ENCODE peak calls at places on chromosomes 11 and 22, in eight cellular contexts. T is GM04503; K is thoracic aorta; N is NCI-H1092; Y is T follicular helper cell; E is activated CD4-positive, CD25-positive, alpha-beta regulatory T cell treated with anti-CD3 and anti-CD28 coated beads, Interleukin-2, amount 50 U/mL, for 16 hours; A is activated naive CD4-positive, alpha-beta T cell; W is activated gamma-delta T cell treated with anti-CD3 and anti-CD28 coated beads, Interleukin-2, amount 50 U/mL, for 16 hours. B is an unnamed sample.

GRCh38 chr11:37988031-37988430 is 1390.0 kb upstream of the RAG2 start:
- DNase-seq in A (no peak), T (no peak), E (no peak), Y (no peak), K (no peak), N (no peak), W (no peak), B (no peak)

GRCh38 chr22:44068422-44069191 is 44.5 kb downstream of the PARVB start:
- DNase-seq in E (no peak), A (no peak), W (no peak), T (no peak), K (no peak), Y (no peak), N (no peak), B (no peak)

GRCh38 chr11:107139396-107139795 is 121.1 kb upstream of the GUCY1A2 start:
- DNase-seq in W (no peak), A (no peak), T (no peak), N (no peak), K (no peak), Y (no peak), E (no peak), B (no peak)

GRCh38 chr22:20937031-20937793 is 20.0 kb downstream of the CRKL start:
- DNase-seq in K (no peak), N (no peak), E (no peak), Y (no peak), T (no peak), W (no peak), A (no peak), B (no peak)

GRCh38 chr22:48800886-48801607 is 1026.6 kb downstream of the BRD1 start:
- DNase-seq in A (no peak), W (no peak), E (no peak), K (no peak), Y (no peak), N (no peak), T (no peak), B (no peak)

GRCh38 chr22:19998991-19999820 is 17.4 kb downstream of the ARVCF start:
- DNase-seq in E (no peak), Y (no peak), N (no peak), A (no peak), K (no peak), W (no peak), T (no peak), B (no peak)

GRCh38 chr11:78798567-78799170 is 224.0 kb upstream of the NARS2 start:
- DNase-seq in K (peak; percentile 19), N (peak; percentile 53), Y (peak; percentile 6), A (no peak), W (no peak), E (no peak), T (no peak), B (peak; percentile 60)

GRCh38 chr11:73995247-73995646 is 12.6 kb upstream of the UCP2 start:
- DNase-seq in Y (no peak), A (no peak), E (no peak), W (no peak), T (peak; percentile 15), N (no peak), K (no peak), B (no peak)

GRCh38 chr22:45154383-45154782 is 9.3 kb upstream of the NUP50 start:
- DNase-seq in Y (no peak), W (no peak), A (no peak), T (peak; percentile 60), E (no peak), K (no peak), N (no peak), B (no peak)

GRCh38 chr22:49936018-49936972 is 17.9 kb downstream of the CRELD2 start:
- DNase-seq in E (peak; percentile 86), A (peak; percentile 63), W (peak; percentile 93), N (no peak), K (peak; percentile 80), Y (peak; percentile 86), T (no peak), B (peak; percentile 87)

GRCh38 chr11:124676386-124676785 is 2.7 kb downstream of the SPA17 start:
- DNase-seq in K (no peak), W (no peak), A (no peak), Y (no peak), N (no peak), T (peak; percentile 24), E (no peak), B (no peak)

GRCh38 chr22:21098099-21098671 is 52.4 kb downstream of the LRRC74B start:
- DNase-seq in T (no peak), K (no peak), E (no peak), W (no peak), Y (no peak), N (no peak), A (no peak), B (no peak)

GRCh38 chr22:17307566-17307965 is 61.7 kb upstream of the CECR2 start:
- DNase-seq in K (no peak), W (no peak), T (no peak), E (no peak), N (no peak), Y (no peak), A (no peak), B (no peak)

GRCh38 chr22:46731246-46732040 is 6.6 kb downstream of the CERK start:
- DNase-seq in Y (no peak), A (no peak), T (no peak), E (no peak), W (no peak), K (no peak), N (no peak), B (no peak)

GRCh38 chr11:85118151-85118550 is 509.0 kb downstream of the DLG2 start:
- DNase-seq in A (no peak), W (no peak), T (no peak), N (no peak), Y (no peak), K (no peak), E (no peak), B (no peak)

GRCh38 chr22:39469326-39469680 is 12.5 kb downstream of the MGAT3 start:
- DNase-seq in W (no peak), Y (no peak), K (no peak), N (peak; percentile 51), A (no peak), E (no peak), T (no peak), B (no peak)

GRCh38 chr11:27705873-27706820 is 5.9 kb upstream of the BDNF start:
- DNase-seq in A (no peak), E (no peak), T (no peak), N (no peak), W (no peak), K (no peak), Y (no peak), B (no peak)

GRCh38 chr22:49490692-49491091 is 337.0 kb downstream of the BRD1 start:
- DNase-seq in E (no peak), W (no peak), A (no peak), N (no peak), K (no peak), T (no peak), Y (no peak), B (no peak)

GRCh38 chr11:88484873-88485621 is 147.5 kb upstream of the CTSC start:
- DNase-seq in N (no peak), E (peak; percentile 4), T (no peak), W (no peak), A (no peak), K (no peak), Y (no peak), B (no peak)

GRCh38 chr22:31100762-31101525 is 6.4 kb downstream of the SELENOM start:
- DNase-seq in K (no peak), E (no peak), Y (no peak), A (no peak), T (no peak), W (no peak), N (no peak), B (no peak)

GRCh38 chr11:14500181-14500651 is 605 bp upstream of the COPB1 start:
- DNase-seq in K (no peak), A (no peak), E (peak; percentile 36), N (no peak), T (no peak), W (peak; percentile 28), Y (peak; percentile 44), B (no peak)

GRCh38 chr11:113675003-113675471 is 31.1 kb downstream of the TMPRSS5 start:
- DNase-seq in A (no peak), W (no peak), T (peak; percentile 92), E (no peak), K (no peak), Y (no peak), N (no peak), B (no peak)

GRCh38 chr11:119258180-119258579 is 52.0 kb downstream of the CBL start:
- DNase-seq in K (no peak), Y (no peak), N (no peak), W (no peak), A (no peak), E (no peak), T (no peak), B (no peak)

GRCh38 chr22:47053013-47053864 is 290.8 kb downstream of the TBC1D22A start:
- DNase-seq in W (no peak), N (no peak), A (no peak), T (no peak), K (no peak), E (no peak), Y (no peak), B (no peak)

GRCh38 chr11:72136677-72137255 is 1.2 kb downstream of the FOLR3 start:
- DNase-seq in W (no peak), K (no peak), E (no peak), N (no peak), T (no peak), A (no peak), Y (no peak), B (no peak)

GRCh38 chr11:61056566-61056965 is 45.7 kb upstream of the CD5 start:
- DNase-seq in K (no peak), T (no peak), W (no peak), A (no peak), Y (no peak), N (peak; percentile 43), E (no peak), B (no peak)

GRCh38 chr11:133082851-133083488 is 449.3 kb downstream of the OPCML start:
- DNase-seq in W (no peak), N (peak; percentile 62), Y (peak; percentile 25), E (no peak), T (no peak), K (no peak), A (no peak), B (no peak)

GRCh38 chr11:27528711-27529110 is 22.1 kb upstream of the LIN7C start:
- DNase-seq in A (no peak), T (no peak), E (no peak), K (no peak), N (no peak), Y (no peak), W (no peak), B (no peak)

GRCh38 chr22:39212721-39213376 is 31.9 kb downstream of the PDGFB start:
- DNase-seq in T (no peak), E (no peak), A (no peak), N (no peak), K (no peak), Y (no peak), W (no peak), B (no peak)

GRCh38 chr22:36734171-36735058 is 30.9 kb upstream of the CACNG2 start:
- DNase-seq in W (no peak), T (peak; percentile 34), Y (no peak), N (no peak), K (no peak), E (no peak), A (no peak), B (peak; percentile 19)

GRCh38 chr11:33651555-33651954 is 49.1 kb downstream of the C11orf91 start:
- DNase-seq in W (no peak), E (no peak), N (no peak), A (no peak), T (no peak), K (no peak), Y (no peak), B (no peak)

GRCh38 chr22:26587991-26588613 is 1.8 kb downstream of the TPST2 start:
- DNase-seq in T (no peak), N (no peak), Y (no peak), K (no peak), E (no peak), W (no peak), A (no peak), B (no peak)

GRCh38 chr11:104146421-104146820 is 17.5 kb downstream of the PDGFD start:
- DNase-seq in K (no peak), T (peak; percentile 8), Y (no peak), E (no peak), W (no peak), A (no peak), N (no peak), B (no peak)

GRCh38 chr22:19517919-19518567 is 6.2 kb downstream of the CLDN5 start:
- DNase-seq in K (no peak), E (no peak), A (no peak), W (no peak), N (no peak), T (no peak), Y (no peak), B (no peak)